ENCODE peak calls at places on chromosomes 12 and 14, in ten cellular contexts. U is stimulated activated CD4-positive, alpha-beta T cell treated with anti-CD3 and anti-CD28 coated beads, Interleukin-4, amount 100 ng/mL, for 4 hours; D is T-helper 2 cell; B is H54; G is substantia nigra; J is SW 1271; Y is type B pancreatic cell; S is NCI-H1105 treated with DMSO at 0.1 percent for 48 hours; X is HEK293T; V is NCI-H748 treated with DMSO at 0.1 percent for 48 hours. O is an unnamed sample.

GRCh38 chr12:65656904-65657351 is 167.4 kb upstream of the HMGA2 start:
- DNase-seq in D (no peak), V (no peak), S (no peak), Y (no peak), J (peak; percentile 99), U (no peak), X (no peak), G (no peak), B (no peak), O (peak; percentile 100)

GRCh38 chr14:36675581-36675980 is 13.9 kb downstream of the PAX9 start:
- DNase-seq in D (no peak), V (no peak), B (no peak), Y (no peak), G (no peak), X (no peak), S (no peak), U (no peak), J (no peak), O (no peak)

GRCh38 chr12:114982760-114983159 is 298.8 kb upstream of the TBX3 start:
- DNase-seq in S (peak; percentile 8), Y (no peak), U (no peak), B (no peak), D (no peak), J (peak; percentile 17), V (no peak), X (peak; percentile 30), G (no peak), O (no peak)

GRCh38 chr12:65602191-65602578 is 222.1 kb upstream of the HMGA2 start:
- DNase-seq in G (no peak), S (no peak), X (no peak), U (no peak), B (no peak), V (no peak), D (no peak), J (no peak), Y (no peak), O (no peak)

GRCh38 chr12:57606821-57607220 is 2.2 kb downstream of the DTX3 start:
- DNase-seq in V (no peak), D (no peak), Y (no peak), B (no peak), X (no peak), U (no peak), G (no peak), S (no peak), J (no peak), O (no peak)

GRCh38 chr12:4388032-4388431 is 8.5 kb upstream of the FGF23 start:
- DNase-seq in Y (no peak), X (no peak), D (no peak), G (no peak), B (no peak), S (no peak), V (no peak), U (no peak), J (no peak), O (no peak)

GRCh38 chr12:28158353-28158752 is 31.9 kb upstream of the CCDC91 start:
- DNase-seq in B (no peak), G (no peak), S (no peak), U (no peak), Y (no peak), X (no peak), D (no peak), V (no peak), J (no peak), O (no peak)

GRCh38 chr14:71388862-71389261 is 481.6 kb downstream of the PCNX1 start:
- DNase-seq in D (no peak), V (no peak), X (no peak), J (no peak), U (no peak), B (no peak), S (no peak), G (no peak), Y (no peak), O (no peak)

GRCh38 chr12:64889434-64890216 is 65.2 kb downstream of the TBC1D30 start:
- DNase-seq in Y (no peak), S (no peak), U (no peak), G (no peak), V (no peak), X (no peak), B (no peak), J (no peak), D (no peak), O (no peak)

GRCh38 chr14:52033131-52033642 is 35.7 kb downstream of the NID2 start:
- DNase-seq in U (no peak), D (no peak), V (no peak), B (no peak), G (no peak), S (no peak), J (no peak), X (no peak), Y (no peak), O (peak; percentile 42)

GRCh38 chr14:37253905-37254304 is 56.2 kb downstream of the MIPOL1 start:
- DNase-seq in D (no peak), V (peak; percentile 42), X (no peak), J (peak; percentile 32), Y (no peak), B (no peak), S (peak; percentile 53), G (no peak), U (no peak), O (peak; percentile 70)

GRCh38 chr12:21666722-21667121 is 9.1 kb upstream of the LDHB start:
- DNase-seq in D (no peak), S (peak; percentile 93), G (no peak), B (no peak), Y (no peak), U (no peak), J (no peak), V (peak; percentile 28), X (no peak), O (no peak)

GRCh38 chr12:63897931-63898330 is 53.4 kb downstream of the SRGAP1 start:
- DNase-seq in U (no peak), D (no peak), Y (no peak), X (no peak), B (no peak), S (no peak), V (no peak), G (no peak), J (peak; percentile 14), O (no peak)

GRCh38 chr12:131379758-131380157 is 331.1 kb upstream of the SFSWAP start:
- DNase-seq in X (no peak), S (no peak), D (no peak), B (no peak), J (no peak), U (no peak), V (no peak), Y (no peak), G (no peak), O (no peak)

O was measured in astrocyte of the cerebellum.